ENCODE peak calls at places on chromosomes 1 and 21, in seven cellular contexts. One of them, this sample, is unnamed.

GRCh38 chr1:114428083-114428754 is 82.8 kb downstream of the TRIM33 start:
- DNase-seq in cardiac muscle cell: peak; percentile 44
- DNase-seq in CD8-positive, alpha-beta T cell: no peak
- DNase-seq in tibial artery: no peak
- DNase-seq in SK-N-SH: no peak
- DNase-seq in body of pancreas: no peak
- DNase-seq in spleen: no peak
- DNase-seq in this sample: no peak

GRCh38 chr1:246632584-246633168 is 66.4 kb downstream of the CNST start:
- DNase-seq in cardiac muscle cell: peak; percentile 38
- DNase-seq in tibial artery: no peak
- DNase-seq in SK-N-SH: no peak
- DNase-seq in body of pancreas: no peak
- DNase-seq in spleen: no peak
- DNase-seq in CD8-positive, alpha-beta T cell: no peak
- DNase-seq in this sample: no peak

GRCh38 chr1:152349611-152350010 is 10.2 kb downstream of the FLG2 start:
- DNase-seq in tibial artery: no peak
- DNase-seq in spleen: no peak
- DNase-seq in cardiac muscle cell: no peak
- DNase-seq in body of pancreas: no peak
- DNase-seq in CD8-positive, alpha-beta T cell: no peak
- DNase-seq in SK-N-SH: no peak
- DNase-seq in this sample: no peak

GRCh38 chr1:175188936-175189335 is 3.6 kb downstream of the KIAA0040 start:
- DNase-seq in tibial artery: no peak
- DNase-seq in body of pancreas: no peak
- DNase-seq in SK-N-SH: no peak
- DNase-seq in cardiac muscle cell: no peak
- DNase-seq in spleen: peak; percentile 86
- DNase-seq in CD8-positive, alpha-beta T cell: peak; percentile 40
- DNase-seq in this sample: peak; percentile 75

GRCh38 chr1:29669912-29670311 is 433.6 kb downstream of the PTPRU start:
- DNase-seq in spleen: no peak
- DNase-seq in body of pancreas: no peak
- DNase-seq in tibial artery: peak; percentile 31
- DNase-seq in CD8-positive, alpha-beta T cell: no peak
- DNase-seq in SK-N-SH: no peak
- DNase-seq in cardiac muscle cell: no peak
- DNase-seq in this sample: no peak

GRCh38 chr1:201719812-201720521 is 109.0 kb upstream of the IPO9 start:
- DNase-seq in spleen: peak; percentile 60
- DNase-seq in cardiac muscle cell: peak; percentile 94
- DNase-seq in body of pancreas: no peak
- DNase-seq in tibial artery: peak; percentile 90
- DNase-seq in CD8-positive, alpha-beta T cell: no peak
- DNase-seq in SK-N-SH: no peak
- DNase-seq in this sample: no peak

GRCh38 chr21:29074783-29075182 is 1.3 kb upstream of the CCT8 start:
- DNase-seq in spleen: no peak
- DNase-seq in tibial artery: no peak
- DNase-seq in cardiac muscle cell: no peak
- DNase-seq in SK-N-SH: no peak
- DNase-seq in body of pancreas: no peak
- DNase-seq in CD8-positive, alpha-beta T cell: no peak
- DNase-seq in this sample: no peak

GRCh38 chr1:69221492-69221990 is 346.2 kb upstream of the LRRC7 start:
- DNase-seq in tibial artery: no peak
- DNase-seq in cardiac muscle cell: peak; percentile 15
- DNase-seq in CD8-positive, alpha-beta T cell: no peak
- DNase-seq in spleen: no peak
- DNase-seq in body of pancreas: no peak
- DNase-seq in SK-N-SH: peak; percentile 20
- DNase-seq in this sample: no peak

GRCh38 chr21:37374026-37374425 is 7.5 kb downstream of the DYRK1A start:
- DNase-seq in body of pancreas: no peak
- DNase-seq in CD8-positive, alpha-beta T cell: no peak
- DNase-seq in cardiac muscle cell: peak; percentile 52
- DNase-seq in SK-N-SH: no peak
- DNase-seq in tibial artery: no peak
- DNase-seq in spleen: no peak
- DNase-seq in this sample: no peak
- H3K4me1 ChIP-seq in body of pancreas: peaks cover 85% of the 10 kb centered on the region
- H3K4me1 ChIP-seq in CD8-positive, alpha-beta T cell: peaks cover 92% of the 10 kb centered on the region
- H3K4me1 ChIP-seq in cardiac muscle cell: peaks cover 33% of the 10 kb centered on the region
- H3K4me1 ChIP-seq in SK-N-SH: peaks cover 24% of the 10 kb centered on the region
- H3K4me1 ChIP-seq in tibial artery: peaks cover 42% of the 10 kb centered on the region
- H3K4me1 ChIP-seq in spleen: peaks cover 100% of the 10 kb centered on the region
- H3K4me1 ChIP-seq in this sample: peaks cover 12% of the 10 kb centered on the region

GRCh38 chr1:204645666-204646065 is 39.9 kb downstream of the LRRN2 start:
- DNase-seq in SK-N-SH: no peak
- DNase-seq in CD8-positive, alpha-beta T cell: no peak
- DNase-seq in tibial artery: no peak
- DNase-seq in spleen: no peak
- DNase-seq in body of pancreas: no peak
- DNase-seq in cardiac muscle cell: no peak
- DNase-seq in this sample: no peak

GRCh38 chr1:204645251-204645650 is 40.3 kb downstream of the LRRN2 start:
- DNase-seq in body of pancreas: no peak
- DNase-seq in cardiac muscle cell: no peak
- DNase-seq in SK-N-SH: no peak
- DNase-seq in spleen: no peak
- DNase-seq in tibial artery: peak; percentile 21
- DNase-seq in CD8-positive, alpha-beta T cell: no peak
- DNase-seq in this sample: no peak

GRCh38 chr1:204641455-204641854 is 44.1 kb downstream of the LRRN2 start:
- DNase-seq in cardiac muscle cell: no peak
- DNase-seq in body of pancreas: no peak
- DNase-seq in tibial artery: no peak
- DNase-seq in CD8-positive, alpha-beta T cell: no peak
- DNase-seq in SK-N-SH: no peak
- DNase-seq in spleen: no peak
- DNase-seq in this sample: no peak

GRCh38 chr1:204641936-204642335 is 43.6 kb downstream of the LRRN2 start:
- DNase-seq in body of pancreas: no peak
- DNase-seq in SK-N-SH: no peak
- DNase-seq in tibial artery: peak; percentile 9
- DNase-seq in cardiac muscle cell: no peak
- DNase-seq in CD8-positive, alpha-beta T cell: no peak
- DNase-seq in spleen: peak; percentile 23
- DNase-seq in this sample: no peak

GRCh38 chr1:204643503-204643902 is 42.0 kb downstream of the LRRN2 start:
- DNase-seq in spleen: peak; percentile 1
- DNase-seq in body of pancreas: no peak
- DNase-seq in CD8-positive, alpha-beta T cell: no peak
- DNase-seq in cardiac muscle cell: no peak
- DNase-seq in SK-N-SH: no peak
- DNase-seq in tibial artery: peak; percentile 24
- DNase-seq in this sample: no peak
- H3K27ac ChIP-seq in spleen: no peak overlapping the region
- H3K27ac ChIP-seq in body of pancreas: no peak overlapping the region
- H3K27ac ChIP-seq in CD8-positive, alpha-beta T cell: no peak overlapping the region
- H3K27ac ChIP-seq in cardiac muscle cell: no peak overlapping the region
- H3K27ac ChIP-seq in SK-N-SH: no peak overlapping the region
- H3K27ac ChIP-seq in tibial artery: no peak overlapping the region
- H3K27ac ChIP-seq in this sample: no peak overlapping the region

GRCh38 chr1:1346501-1346890 is 2.7 kb downstream of the DVL1 start:
- DNase-seq in CD8-positive, alpha-beta T cell: no peak
- DNase-seq in cardiac muscle cell: no peak
- DNase-seq in SK-N-SH: no peak
- DNase-seq in body of pancreas: no peak
- DNase-seq in tibial artery: no peak
- DNase-seq in spleen: no peak
- DNase-seq in this sample: no peak
- H3K4me3 ChIP-seq in CD8-positive, alpha-beta T cell: no peak overlapping the region
- H3K4me3 ChIP-seq in cardiac muscle cell: no peak overlapping the region
- H3K4me3 ChIP-seq in SK-N-SH: no peak overlapping the region
- H3K4me3 ChIP-seq in body of pancreas: no peak overlapping the region
- H3K4me3 ChIP-seq in tibial artery: no peak overlapping the region
- H3K4me3 ChIP-seq in spleen: no peak overlapping the region
- H3K4me3 ChIP-seq in this sample: no peak overlapping the region

GRCh38 chr1:145956776-145957442 is 908 bp downstream of the LIX1L start:
- DNase-seq in spleen: no peak
- DNase-seq in body of pancreas: no peak
- DNase-seq in CD8-positive, alpha-beta T cell: no peak
- DNase-seq in SK-N-SH: no peak
- DNase-seq in cardiac muscle cell: peak; percentile 80
- DNase-seq in tibial artery: peak; percentile 75
- DNase-seq in this sample: no peak
- H3K4me1 ChIP-seq in spleen: peaks cover 86% of the 10 kb centered on the region
- H3K4me1 ChIP-seq in body of pancreas: peaks cover 50% of the 10 kb centered on the region
- H3K4me1 ChIP-seq in CD8-positive, alpha-beta T cell: peaks cover 56% of the 10 kb centered on the region
- H3K4me1 ChIP-seq in SK-N-SH: peaks cover 25% of the 10 kb centered on the region
- H3K4me1 ChIP-seq in cardiac muscle cell: peaks cover 35% of the 10 kb centered on the region
- H3K4me1 ChIP-seq in tibial artery: peaks cover 50% of the 10 kb centered on the region
- H3K4me1 ChIP-seq in this sample: peaks cover 6% of the 10 kb centered on the region

DNA sequence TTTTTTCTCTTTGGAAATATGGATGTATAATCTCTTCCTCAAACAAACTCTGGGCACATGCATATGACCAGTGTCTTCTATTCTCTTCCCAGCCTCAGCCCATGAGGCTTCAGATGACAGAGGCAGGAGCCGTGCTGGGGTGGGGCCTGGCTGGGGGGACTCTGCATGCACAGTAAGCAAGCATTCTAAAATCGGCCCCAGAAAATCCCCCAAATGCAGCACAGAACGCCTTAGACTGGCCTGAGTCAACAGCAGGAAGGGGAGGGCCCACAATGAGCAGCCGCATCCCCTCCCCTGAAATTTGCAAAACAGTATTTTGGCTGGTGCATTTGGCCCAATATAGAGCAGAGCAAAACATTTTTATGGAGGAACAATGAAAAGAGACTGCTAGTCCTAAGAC is 47.8 kb downstream of the ITPKB start:
- DNase-seq in spleen: no peak
- DNase-seq in SK-N-SH: no peak
- DNase-seq in body of pancreas: no peak
- DNase-seq in CD8-positive, alpha-beta T cell: peak; percentile 56
- DNase-seq in tibial artery: no peak
- DNase-seq in cardiac muscle cell: no peak
- DNase-seq in this sample: no peak
- H3K27ac ChIP-seq in spleen: peak overlapping the region; percentile 5
- H3K27ac ChIP-seq in SK-N-SH: no peak overlapping the region
- H3K27ac ChIP-seq in body of pancreas: no peak overlapping the region
- H3K27ac ChIP-seq in CD8-positive, alpha-beta T cell: peak overlapping the region; percentile 75
- H3K27ac ChIP-seq in tibial artery: no peak overlapping the region
- H3K27ac ChIP-seq in cardiac muscle cell: no peak overlapping the region
- H3K27ac ChIP-seq in this sample: no peak overlapping the region

GRCh38 chr1:192080671-192081070 is 77.6 kb upstream of the RGS18 start:
- DNase-seq in SK-N-SH: no peak
- DNase-seq in cardiac muscle cell: peak; percentile 1
- DNase-seq in tibial artery: no peak
- DNase-seq in CD8-positive, alpha-beta T cell: no peak
- DNase-seq in spleen: no peak
- DNase-seq in body of pancreas: no peak
- DNase-seq in this sample: no peak
- H3K4me3 ChIP-seq in SK-N-SH: no peak overlapping the region
- H3K4me3 ChIP-seq in cardiac muscle cell: no peak overlapping the region
- H3K4me3 ChIP-seq in tibial artery: no peak overlapping the region
- H3K4me3 ChIP-seq in CD8-positive, alpha-beta T cell: no peak overlapping the region
- H3K4me3 ChIP-seq in spleen: no peak overlapping the region
- H3K4me3 ChIP-seq in body of pancreas: no peak overlapping the region
- H3K4me3 ChIP-seq in this sample: no peak overlapping the region

GRCh38 chr21:31909772-31910470 is 37.1 kb downstream of the HUNK start:
- DNase-seq in CD8-positive, alpha-beta T cell: no peak
- DNase-seq in SK-N-SH: no peak
- DNase-seq in cardiac muscle cell: no peak
- DNase-seq in body of pancreas: no peak
- DNase-seq in tibial artery: no peak
- DNase-seq in spleen: no peak
- DNase-seq in this sample: no peak

GRCh38 chr21:31909153-31909771 is 36.4 kb downstream of the HUNK start:
- DNase-seq in tibial artery: no peak
- DNase-seq in SK-N-SH: no peak
- DNase-seq in CD8-positive, alpha-beta T cell: no peak
- DNase-seq in spleen: no peak
- DNase-seq in body of pancreas: no peak
- DNase-seq in cardiac muscle cell: peak; percentile 18
- DNase-seq in this sample: no peak

GRCh38 chr21:31905444-31906400 is 32.9 kb downstream of the HUNK start:
- DNase-seq in cardiac muscle cell: no peak
- DNase-seq in body of pancreas: no peak
- DNase-seq in CD8-positive, alpha-beta T cell: no peak
- DNase-seq in SK-N-SH: peak; percentile 53
- DNase-seq in tibial artery: no peak
- DNase-seq in spleen: no peak
- DNase-seq in this sample: no peak

GRCh38 chr21:31911138-31911907 is 38.5 kb downstream of the HUNK start:
- DNase-seq in spleen: no peak
- DNase-seq in cardiac muscle cell: no peak
- DNase-seq in body of pancreas: no peak
- DNase-seq in SK-N-SH: no peak
- DNase-seq in tibial artery: no peak
- DNase-seq in CD8-positive, alpha-beta T cell: no peak
- DNase-seq in this sample: no peak

DNA sequence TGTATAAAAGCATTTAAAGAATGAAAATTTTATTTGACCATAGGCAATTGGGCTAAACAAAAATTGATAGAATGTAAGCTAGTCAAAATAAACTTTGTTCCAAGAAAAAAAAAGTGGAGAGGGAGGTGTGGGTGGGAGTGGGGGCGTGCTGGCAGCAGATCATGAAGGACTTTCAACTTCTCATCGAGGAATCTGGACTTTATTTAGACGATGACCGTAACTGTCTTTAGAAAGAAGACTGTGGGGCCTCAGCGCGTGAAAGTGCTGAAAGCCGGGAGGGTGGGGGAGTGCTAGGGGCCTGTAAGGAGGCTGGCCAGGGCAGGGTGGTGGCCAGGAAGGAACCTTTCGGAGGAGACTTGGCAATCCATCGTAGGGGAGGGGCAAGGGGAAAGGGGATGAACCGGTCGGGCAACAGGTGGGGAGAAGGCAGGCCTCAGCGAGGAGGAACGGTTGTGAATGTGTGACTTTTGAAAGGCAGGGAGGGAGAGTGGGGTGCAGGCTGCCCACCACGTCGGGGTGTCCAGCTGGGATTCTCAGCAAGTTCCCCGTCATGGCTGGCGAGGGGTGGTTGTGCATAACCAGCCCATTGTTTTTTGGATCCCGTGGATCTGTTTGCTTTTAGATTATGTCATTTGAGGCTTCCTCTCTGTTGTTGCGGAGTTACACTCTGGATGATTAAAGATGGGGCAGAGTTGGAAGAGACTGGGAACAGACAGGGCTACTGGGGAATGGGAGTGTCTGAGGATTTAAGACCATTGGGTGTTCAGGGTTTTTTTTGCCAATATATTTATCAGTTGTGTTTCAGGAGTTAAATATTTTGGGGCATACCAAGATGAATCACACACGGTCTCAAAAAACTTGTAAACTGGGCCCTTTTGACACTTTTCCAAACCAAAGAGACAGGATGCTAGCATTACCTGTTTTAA is 35.5 kb downstream of the HUNK start:
- DNase-seq in SK-N-SH: no peak
- DNase-seq in cardiac muscle cell: no peak
- DNase-seq in body of pancreas: peak; percentile 73
- DNase-seq in CD8-positive, alpha-beta T cell: no peak
- DNase-seq in tibial artery: no peak
- DNase-seq in spleen: no peak
- DNase-seq in this sample: no peak
- H3K4me1 ChIP-seq in SK-N-SH: no peaks in the 10 kb centered on the region
- H3K4me1 ChIP-seq in cardiac muscle cell: peaks cover 31% of the 10 kb centered on the region
- H3K4me1 ChIP-seq in body of pancreas: peaks cover 59% of the 10 kb centered on the region
- H3K4me1 ChIP-seq in CD8-positive, alpha-beta T cell: no peaks in the 10 kb centered on the region
- H3K4me1 ChIP-seq in tibial artery: no peaks in the 10 kb centered on the region
- H3K4me1 ChIP-seq in spleen: no peaks in the 10 kb centered on the region
- H3K4me1 ChIP-seq in this sample: no peaks in the 10 kb centered on the region

GRCh38 chr1:48597663-48598062 is 125.7 kb upstream of the SPATA6 start:
- DNase-seq in spleen: no peak
- DNase-seq in cardiac muscle cell: no peak
- DNase-seq in CD8-positive, alpha-beta T cell: no peak
- DNase-seq in SK-N-SH: no peak
- DNase-seq in tibial artery: no peak
- DNase-seq in body of pancreas: no peak
- DNase-seq in this sample: no peak
- H3K27ac ChIP-seq in spleen: no peak overlapping the region
- H3K27ac ChIP-seq in cardiac muscle cell: no peak overlapping the region
- H3K27ac ChIP-seq in CD8-positive, alpha-beta T cell: no peak overlapping the region
- H3K27ac ChIP-seq in SK-N-SH: no peak overlapping the region
- H3K27ac ChIP-seq in tibial artery: no peak overlapping the region
- H3K27ac ChIP-seq in body of pancreas: no peak overlapping the region
- H3K27ac ChIP-seq in this sample: no peak overlapping the region